ENCODE peak calls at places on chromosomes 11 and 22, in eight cellular contexts. One of them, this sample, is unnamed.

GRCh38 chr11:133964946-133965632 is 8.3 kb upstream of the IGSF9B start:
- DNase-seq in vagina: no peak
- DNase-seq in sigmoid colon: peak; percentile 78
- DNase-seq in heart left ventricle: peak; percentile 30
- DNase-seq in lower leg skin: no peak
- DNase-seq in NB4: peak; percentile 44
- DNase-seq in body of pancreas: no peak
- DNase-seq in Peyer's patch: no peak
- DNase-seq in this sample: no peak

GRCh38 chr11:47051217-47051616 is 114.7 kb downstream of the CSTPP1 start:
- DNase-seq in vagina: no peak
- DNase-seq in sigmoid colon: no peak
- DNase-seq in heart left ventricle: no peak
- DNase-seq in lower leg skin: no peak
- DNase-seq in NB4: no peak
- DNase-seq in body of pancreas: no peak
- DNase-seq in Peyer's patch: no peak
- DNase-seq in this sample: no peak

GRCh38 chr11:36431429-36432092 is 78.5 kb downstream of the TRAF6 start:
- DNase-seq in vagina: no peak
- DNase-seq in sigmoid colon: peak; percentile 90
- DNase-seq in heart left ventricle: peak; percentile 72
- DNase-seq in lower leg skin: no peak
- DNase-seq in NB4: peak; percentile 62
- DNase-seq in body of pancreas: peak; percentile 33
- DNase-seq in Peyer's patch: no peak
- DNase-seq in this sample: no peak

GRCh38 chr22:30253205-30253852 is 6.8 kb upstream of the LIF start:
- DNase-seq in vagina: no peak
- DNase-seq in sigmoid colon: no peak
- DNase-seq in heart left ventricle: peak; percentile 82
- DNase-seq in lower leg skin: no peak
- DNase-seq in NB4: peak; percentile 47
- DNase-seq in body of pancreas: peak; percentile 80
- DNase-seq in Peyer's patch: peak; percentile 79
- DNase-seq in this sample: no peak

GRCh38 chr11:76410771-76411423 is 29.8 kb downstream of the GVQW3 start:
- DNase-seq in vagina: no peak
- DNase-seq in sigmoid colon: no peak
- DNase-seq in heart left ventricle: no peak
- DNase-seq in lower leg skin: no peak
- DNase-seq in NB4: no peak
- DNase-seq in body of pancreas: no peak
- DNase-seq in Peyer's patch: no peak
- DNase-seq in this sample: no peak

GRCh38 chr22:37419916-37420655 is 7.2 kb downstream of the ELFN2 start:
- DNase-seq in vagina: no peak
- DNase-seq in sigmoid colon: no peak
- DNase-seq in heart left ventricle: no peak
- DNase-seq in lower leg skin: no peak
- DNase-seq in NB4: no peak
- DNase-seq in body of pancreas: no peak
- DNase-seq in Peyer's patch: peak; percentile 49
- DNase-seq in this sample: no peak

GRCh38 chr11:111335124-111335535 is 36.8 kb downstream of the POU2AF3 start:
- DNase-seq in vagina: no peak
- DNase-seq in sigmoid colon: no peak
- DNase-seq in heart left ventricle: no peak
- DNase-seq in lower leg skin: no peak
- DNase-seq in NB4: no peak
- DNase-seq in body of pancreas: no peak
- DNase-seq in Peyer's patch: peak; percentile 60
- DNase-seq in this sample: no peak

GRCh38 chr11:66856496-66857233 is at the start of gene LRFN4:
- DNase-seq in vagina: no peak
- DNase-seq in sigmoid colon: peak; percentile 71
- DNase-seq in heart left ventricle: no peak
- DNase-seq in lower leg skin: no peak
- DNase-seq in NB4: no peak
- DNase-seq in body of pancreas: no peak
- DNase-seq in Peyer's patch: no peak
- DNase-seq in this sample: peak; percentile 90

GRCh38 chr11:112931686-112932085 is 29.5 kb upstream of the NCAM1 start:
- DNase-seq in vagina: no peak
- DNase-seq in sigmoid colon: no peak
- DNase-seq in heart left ventricle: no peak
- DNase-seq in lower leg skin: no peak
- DNase-seq in NB4: no peak
- DNase-seq in body of pancreas: no peak
- DNase-seq in Peyer's patch: no peak
- DNase-seq in this sample: no peak

GRCh38 chr11:43116071-43116470 is 195.7 kb upstream of the API5 start:
- DNase-seq in vagina: no peak
- DNase-seq in sigmoid colon: no peak
- DNase-seq in heart left ventricle: no peak
- DNase-seq in lower leg skin: no peak
- DNase-seq in NB4: no peak
- DNase-seq in body of pancreas: no peak
- DNase-seq in Peyer's patch: no peak
- DNase-seq in this sample: no peak

GRCh38 chr11:119532551-119532950 is 109.6 kb upstream of the THY1 start:
- DNase-seq in vagina: no peak
- DNase-seq in sigmoid colon: peak; percentile 55
- DNase-seq in heart left ventricle: no peak
- DNase-seq in lower leg skin: no peak
- DNase-seq in NB4: no peak
- DNase-seq in body of pancreas: no peak
- DNase-seq in Peyer's patch: no peak
- DNase-seq in this sample: peak; percentile 47

GRCh38 chr11:64130618-64131017 is 35.3 kb downstream of the MACROD1 start:
- DNase-seq in vagina: no peak
- DNase-seq in sigmoid colon: no peak
- DNase-seq in heart left ventricle: no peak
- DNase-seq in lower leg skin: no peak
- DNase-seq in NB4: no peak
- DNase-seq in body of pancreas: peak; percentile 53
- DNase-seq in Peyer's patch: no peak
- DNase-seq in this sample: no peak

GRCh38 chr11:107675902-107676301 is 36.0 kb downstream of the SLN start:
- DNase-seq in vagina: no peak
- DNase-seq in sigmoid colon: no peak
- DNase-seq in heart left ventricle: no peak
- DNase-seq in lower leg skin: no peak
- DNase-seq in NB4: no peak
- DNase-seq in body of pancreas: no peak
- DNase-seq in Peyer's patch: no peak
- DNase-seq in this sample: no peak

GRCh38 chr22:32389685-32390084 is 22.4 kb downstream of the RTCB start:
- DNase-seq in vagina: no peak
- DNase-seq in sigmoid colon: no peak
- DNase-seq in heart left ventricle: no peak
- DNase-seq in lower leg skin: no peak
- DNase-seq in NB4: peak; percentile 40
- DNase-seq in body of pancreas: no peak
- DNase-seq in Peyer's patch: no peak
- DNase-seq in this sample: no peak

GRCh38 chr22:37818397-37819099 is 4.6 kb upstream of the GALR3 start:
- DNase-seq in vagina: no peak
- DNase-seq in sigmoid colon: peak; percentile 83
- DNase-seq in heart left ventricle: peak; percentile 87
- DNase-seq in lower leg skin: no peak
- DNase-seq in NB4: no peak
- DNase-seq in body of pancreas: peak; percentile 69
- DNase-seq in Peyer's patch: peak; percentile 84
- DNase-seq in this sample: peak; percentile 91

GRCh38 chr11:34773826-34774225 is 142.4 kb downstream of the APIP start:
- DNase-seq in vagina: no peak
- DNase-seq in sigmoid colon: no peak
- DNase-seq in heart left ventricle: no peak
- DNase-seq in lower leg skin: no peak
- DNase-seq in NB4: no peak
- DNase-seq in body of pancreas: no peak
- DNase-seq in Peyer's patch: no peak
- DNase-seq in this sample: no peak

GRCh38 chr11:67301951-67302516 is 1.3 kb upstream of the SSH3 start:
- DNase-seq in vagina: no peak
- DNase-seq in sigmoid colon: peak; percentile 68
- DNase-seq in heart left ventricle: peak; percentile 72
- DNase-seq in lower leg skin: no peak
- DNase-seq in NB4: peak; percentile 43
- DNase-seq in body of pancreas: peak; percentile 75
- DNase-seq in Peyer's patch: peak; percentile 78
- DNase-seq in this sample: peak; percentile 81

GRCh38 chr22:25729016-25729415 is 13.0 kb upstream of the MYO18B start:
- DNase-seq in vagina: no peak
- DNase-seq in sigmoid colon: no peak
- DNase-seq in heart left ventricle: no peak
- DNase-seq in lower leg skin: no peak
- DNase-seq in NB4: no peak
- DNase-seq in body of pancreas: no peak
- DNase-seq in Peyer's patch: no peak
- DNase-seq in this sample: no peak
- TF ChIP-seq CTCF in vagina: no peak
- TF ChIP-seq CTCF in sigmoid colon: no peak
- TF ChIP-seq CTCF in heart left ventricle: no peak
- TF ChIP-seq CTCF in lower leg skin: no peak
- TF ChIP-seq CTCF in NB4: no peak
- TF ChIP-seq CTCF in body of pancreas: no peak
- TF ChIP-seq CTCF in Peyer's patch: no peak
- TF ChIP-seq CTCF in this sample: no peak

DNA sequence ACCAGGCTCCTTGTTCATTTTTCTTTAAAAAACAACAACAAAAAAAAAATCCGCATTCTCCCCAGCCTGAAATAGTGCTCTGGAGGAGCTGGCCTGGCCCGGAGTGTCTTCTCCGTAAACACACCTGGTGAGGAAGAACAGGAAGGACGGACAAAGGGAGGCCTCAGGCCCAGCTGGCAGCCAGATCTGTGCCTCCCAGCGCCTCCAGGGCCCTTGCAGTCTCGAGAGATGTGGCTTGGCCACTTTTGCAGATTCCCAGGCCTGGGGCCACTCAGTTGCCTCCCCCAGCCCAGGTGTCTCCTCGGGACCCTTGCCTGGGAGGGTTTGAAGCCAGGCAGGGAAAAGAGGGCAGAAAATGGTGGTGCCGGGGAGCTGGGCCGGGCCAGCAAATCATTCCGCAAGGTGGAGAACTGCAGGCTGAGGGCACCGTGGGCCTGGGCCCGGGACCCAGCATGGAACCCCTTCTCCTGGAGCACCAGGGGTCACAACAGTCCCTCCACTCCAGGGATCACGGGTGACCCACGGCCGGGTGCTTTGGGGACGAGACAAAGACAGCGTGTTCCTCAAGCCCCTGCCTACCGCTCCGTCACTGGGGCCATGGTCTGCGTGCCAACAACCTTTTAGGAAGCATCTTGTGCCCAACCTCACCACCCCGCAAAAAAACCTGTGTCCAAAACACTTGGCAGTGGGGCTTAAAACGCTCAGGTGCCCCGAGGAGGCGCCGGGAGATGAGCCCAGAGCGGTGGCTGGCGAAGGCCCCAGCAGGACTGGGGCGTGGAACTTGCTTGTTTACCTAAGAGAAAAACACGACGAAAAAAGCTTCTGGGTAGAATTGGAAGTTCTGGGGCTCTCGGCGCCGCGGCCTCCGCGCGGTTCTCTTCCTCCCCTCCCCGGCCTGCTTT is 67.1 kb upstream of the WNT7B start:
- DNase-seq in vagina: no peak
- DNase-seq in sigmoid colon: peak; percentile 81
- DNase-seq in heart left ventricle: no peak
- DNase-seq in lower leg skin: no peak
- DNase-seq in NB4: no peak
- DNase-seq in body of pancreas: peak; percentile 66
- DNase-seq in Peyer's patch: peak; percentile 72
- DNase-seq in this sample: peak; percentile 82
- TF ChIP-seq POLR2A in vagina: no peak
- TF ChIP-seq POLR2A in sigmoid colon: peak; percentile 19
- TF ChIP-seq POLR2A in heart left ventricle: no peak
- TF ChIP-seq POLR2A in lower leg skin: no peak
- TF ChIP-seq POLR2A in NB4: no peak
- TF ChIP-seq POLR2A in body of pancreas: peak; percentile 69
- TF ChIP-seq POLR2A in Peyer's patch: peak; percentile 26
- TF ChIP-seq POLR2A in this sample: no peak

GRCh38 chr11:94762995-94763394 is 5.2 kb upstream of the AMOTL1 start:
- DNase-seq in vagina: no peak
- DNase-seq in sigmoid colon: no peak
- DNase-seq in heart left ventricle: no peak
- DNase-seq in lower leg skin: no peak
- DNase-seq in NB4: no peak
- DNase-seq in body of pancreas: no peak
- DNase-seq in Peyer's patch: no peak
- DNase-seq in this sample: no peak

GRCh38 chr11:94758671-94759070 is 9.5 kb upstream of the AMOTL1 start:
- DNase-seq in vagina: no peak
- DNase-seq in sigmoid colon: no peak
- DNase-seq in heart left ventricle: no peak
- DNase-seq in lower leg skin: no peak
- DNase-seq in NB4: no peak
- DNase-seq in body of pancreas: no peak
- DNase-seq in Peyer's patch: no peak
- DNase-seq in this sample: no peak

GRCh38 chr11:94760296-94760695 is 7.9 kb upstream of the AMOTL1 start:
- DNase-seq in vagina: no peak
- DNase-seq in sigmoid colon: no peak
- DNase-seq in heart left ventricle: no peak
- DNase-seq in lower leg skin: no peak
- DNase-seq in NB4: no peak
- DNase-seq in body of pancreas: no peak
- DNase-seq in Peyer's patch: no peak
- DNase-seq in this sample: no peak

GRCh38 chr11:94759522-94759921 is 8.6 kb upstream of the AMOTL1 start:
- DNase-seq in vagina: no peak
- DNase-seq in sigmoid colon: no peak
- DNase-seq in heart left ventricle: no peak
- DNase-seq in lower leg skin: no peak
- DNase-seq in NB4: no peak
- DNase-seq in body of pancreas: no peak
- DNase-seq in Peyer's patch: no peak
- DNase-seq in this sample: no peak

GRCh38 chr11:94762208-94762607 is 5.9 kb upstream of the AMOTL1 start:
- DNase-seq in vagina: no peak
- DNase-seq in sigmoid colon: no peak
- DNase-seq in heart left ventricle: no peak
- DNase-seq in lower leg skin: no peak
- DNase-seq in NB4: peak; percentile 49
- DNase-seq in body of pancreas: no peak
- DNase-seq in Peyer's patch: no peak
- DNase-seq in this sample: no peak
- TF ChIP-seq CTCF in vagina: no peak
- TF ChIP-seq CTCF in sigmoid colon: no peak
- TF ChIP-seq CTCF in heart left ventricle: peak; percentile 60
- TF ChIP-seq CTCF in lower leg skin: no peak
- TF ChIP-seq CTCF in NB4: peak; percentile 35
- TF ChIP-seq CTCF in body of pancreas: peak; percentile 22
- TF ChIP-seq CTCF in Peyer's patch: no peak
- TF ChIP-seq CTCF in this sample: peak; percentile 29

DNA sequence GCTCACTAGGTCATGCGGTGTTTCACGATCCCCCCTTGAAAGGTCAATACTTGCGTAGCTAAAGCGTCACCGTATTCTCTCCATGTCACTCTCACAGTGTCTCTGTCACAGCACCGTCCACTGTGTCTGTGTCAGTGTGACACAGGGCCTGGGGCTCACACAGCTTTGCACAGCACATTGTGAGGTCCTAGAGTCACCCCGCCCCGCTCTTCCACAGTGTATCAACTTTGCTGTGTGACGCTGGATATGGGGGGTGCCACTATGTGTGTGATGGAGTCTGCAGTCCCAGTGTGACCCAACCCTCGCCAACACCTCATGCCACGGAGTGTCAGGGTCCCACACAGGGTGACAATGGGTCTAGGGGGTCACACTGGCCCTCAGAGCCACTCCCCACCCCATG is 583 bp downstream of the P4HA3 start:
- DNase-seq in vagina: no peak
- DNase-seq in sigmoid colon: no peak
- DNase-seq in heart left ventricle: no peak
- DNase-seq in lower leg skin: no peak
- DNase-seq in NB4: no peak
- DNase-seq in body of pancreas: no peak
- DNase-seq in Peyer's patch: no peak
- DNase-seq in this sample: no peak
- TF ChIP-seq POLR2A in vagina: no peak
- TF ChIP-seq POLR2A in sigmoid colon: no peak
- TF ChIP-seq POLR2A in heart left ventricle: no peak
- TF ChIP-seq POLR2A in lower leg skin: no peak
- TF ChIP-seq POLR2A in NB4: no peak
- TF ChIP-seq POLR2A in body of pancreas: no peak
- TF ChIP-seq POLR2A in Peyer's patch: no peak
- TF ChIP-seq POLR2A in this sample: no peak